ENCODE peak calls at places on chromosome 6, in nine cellular contexts. X, N, P, J, D, I, B, R and H are unnamed samples.

GRCh38 chr6:45595010-45595851 is 217.5 kb upstream of the SUPT3H start:
- DNase-seq in J (no peak), B (no peak), P (no peak), D (no peak), I (no peak), N (no peak), X (no peak), R (no peak), H (no peak)

GRCh38 chr6:125596020-125596419 is 153.4 kb upstream of the HEY2 start:
- DNase-seq in I (no peak), J (no peak), R (no peak), B (no peak), P (peak; percentile 32), N (peak; percentile 24), D (no peak), X (no peak), H (no peak)

GRCh38 chr6:52020961-52021570 is 66.3 kb downstream of the PKHD1 start:
- DNase-seq in J (no peak), I (no peak), P (no peak), X (no peak), R (no peak), D (peak; percentile 53), B (peak; percentile 2), N (peak; percentile 14), H (no peak)

GRCh38 chr6:30988209-30988825 is 4.8 kb downstream of the MUC21 start:
- DNase-seq in D (no peak), R (no peak), X (no peak), I (no peak), B (no peak), P (no peak), J (no peak), N (no peak), H (no peak)

GRCh38 chr6:62652692-62653328 is 366.8 kb upstream of the KHDRBS2 start:
- DNase-seq in D (peak; percentile 55), I (no peak), J (peak; percentile 6), B (no peak), N (no peak), X (no peak), P (no peak), R (no peak), H (no peak)

GRCh38 chr6:53179961-53180651 is 31.5 kb upstream of the GCM1 start:
- DNase-seq in X (peak; percentile 15), R (no peak), I (peak; percentile 77), B (peak; percentile 74), D (no peak), N (no peak), P (peak; percentile 25), J (no peak), H (no peak)

GRCh38 chr6:137728386-137729349 is 138.4 kb upstream of the TNFAIP3 start:
- DNase-seq in J (no peak), P (no peak), N (no peak), X (no peak), B (no peak), D (no peak), R (no peak), I (no peak), H (no peak)

GRCh38 chr6:56539503-56540105 is 103.1 kb downstream of the DST start:
- DNase-seq in R (no peak), N (no peak), D (no peak), X (no peak), B (no peak), I (no peak), J (no peak), P (no peak), H (no peak)

GRCh38 chr6:150091466-150091865 is 22.5 kb upstream of the ULBP3 start:
- DNase-seq in D (no peak), N (no peak), I (no peak), R (no peak), P (no peak), J (no peak), B (no peak), X (no peak), H (no peak)

GRCh38 chr6:63521475-63522210 is 50.6 kb upstream of the LOC128125822 start:
- DNase-seq in X (no peak), R (no peak), J (no peak), I (no peak), P (no peak), N (no peak), B (no peak), D (no peak), H (no peak)

GRCh38 chr6:132797975-132798819 is at the start of gene SLC18B1:
- DNase-seq in R (peak; percentile 32), J (peak; percentile 77), I (peak; percentile 92), B (peak; percentile 55), N (no peak), D (peak; percentile 84), P (no peak), X (peak; percentile 49), H (peak; percentile 75)

GRCh38 chr6:26351544-26351953 is 13.4 kb upstream of the BTN3A2 start:
- DNase-seq in N (peak; percentile 43), J (no peak), R (no peak), D (no peak), P (no peak), I (no peak), B (no peak), X (no peak), H (no peak)

GRCh38 chr6:26240157-26240980 is 124.6 kb upstream of the BTN3A2 start:
- DNase-seq in B (peak; percentile 71), X (peak; percentile 81), R (peak; percentile 50), D (peak; percentile 94), I (peak; percentile 91), N (no peak), P (no peak), J (peak; percentile 50), H (peak; percentile 51)

GRCh38 chr6:137705166-137706064 is 161.6 kb upstream of the TNFAIP3 start:
- DNase-seq in D (peak; percentile 73), J (peak; percentile 68), X (peak; percentile 76), R (peak; percentile 57), P (no peak), N (peak; percentile 79), B (peak; percentile 53), I (peak; percentile 90), H (peak; percentile 88)

GRCh38 chr6:44237021-44237812 is 9.7 kb upstream of the HSP90AB1 start:
- DNase-seq in D (peak; percentile 92), B (no peak), X (peak; percentile 86), J (peak; percentile 68), I (peak; percentile 92), N (peak; percentile 94), P (peak; percentile 75), R (peak; percentile 72), H (peak; percentile 55)

GRCh38 chr6:37783025-37783825 is 36.3 kb upstream of the ZFAND3 start:
- DNase-seq in B (no peak), I (no peak), J (peak; percentile 61), P (peak; percentile 72), D (peak; percentile 82), R (no peak), N (no peak), X (peak; percentile 15), H (no peak)

GRCh38 chr6:105135056-105135455 is 44.8 kb downstream of the POPDC3 start:
- DNase-seq in R (no peak), I (no peak), P (no peak), D (peak; percentile 36), J (no peak), B (no peak), X (no peak), N (no peak), H (no peak)

GRCh38 chr6:125363010-125363359 is 61.2 kb upstream of the HDDC2 start:
- DNase-seq in J (peak; percentile 49), X (no peak), P (no peak), R (no peak), I (no peak), N (no peak), B (no peak), D (peak; percentile 82), H (no peak)

GRCh38 chr6:170271771-170272314 is 19.0 kb downstream of the DLL1 start:
- DNase-seq in D (no peak), R (peak; percentile 59), X (peak; percentile 75), J (no peak), I (peak; percentile 93), P (no peak), B (peak; percentile 75), N (peak; percentile 12), H (no peak)

GRCh38 chr6:68834561-68834960 is 199.5 kb downstream of the ADGRB3 start:
- DNase-seq in X (no peak), J (no peak), I (no peak), R (no peak), B (no peak), D (no peak), P (peak; percentile 63), N (no peak), H (no peak)

GRCh38 chr6:48080227-48081009 is 30.6 kb downstream of the PTCHD4 start:
- DNase-seq in X (no peak), B (no peak), J (no peak), D (no peak), I (no peak), R (no peak), P (no peak), N (no peak), H (no peak)

GRCh38 chr6:139474145-139475108 is 100.0 kb upstream of the CITED2 start:
- DNase-seq in I (peak; percentile 48), B (no peak), X (no peak), R (no peak), P (peak; percentile 86), J (peak; percentile 33), N (no peak), D (peak; percentile 54), H (no peak)

GRCh38 chr6:35295036-35295435 is 2.6 kb upstream of the DEF6 start:
- DNase-seq in X (no peak), B (no peak), D (no peak), R (no peak), P (no peak), J (no peak), N (no peak), I (no peak), H (no peak)

GRCh38 chr6:129195666-129196065 is 312.7 kb downstream of the LAMA2 start:
- DNase-seq in I (no peak), P (no peak), N (no peak), D (peak; percentile 48), J (no peak), X (no peak), R (no peak), B (no peak), H (no peak)

GRCh38 chr6:99614430-99615161 is 8.0 kb downstream of the PRDM13 start:
- DNase-seq in R (no peak), X (peak; percentile 44), J (peak; percentile 47), P (peak; percentile 32), I (peak; percentile 79), B (no peak), D (peak; percentile 83), N (no peak), H (no peak)

GRCh38 chr6:39296745-39297640 is 17.2 kb downstream of the KCNK17 start:
- DNase-seq in N (no peak), X (no peak), B (no peak), I (no peak), D (no peak), R (no peak), J (no peak), P (no peak), H (no peak)

GRCh38 chr6:67630146-67630545 is 1004.9 kb upstream of the ADGRB3 start:
- DNase-seq in X (no peak), R (no peak), P (no peak), D (no peak), I (no peak), N (no peak), J (peak; percentile 5), B (no peak), H (no peak)

GRCh38 chr6:158648682-158649131 is 1.1 kb upstream of the SYTL3 start:
- DNase-seq in X (peak; percentile 56), D (no peak), B (no peak), J (no peak), I (no peak), P (no peak), R (no peak), N (no peak), H (peak; percentile 76)

GRCh38 chr6:166467436-166468000 is 84.8 kb upstream of the MPC1 start:
- DNase-seq in I (no peak), D (no peak), X (no peak), P (no peak), B (no peak), R (no peak), J (no peak), N (no peak), H (no peak)

GRCh38 chr6:100664274-100665040 is 199.7 kb upstream of the SIM1 start:
- DNase-seq in B (peak; percentile 14), N (peak; percentile 59), P (no peak), D (peak; percentile 66), I (no peak), J (peak; percentile 9), X (no peak), R (no peak), H (no peak)

GRCh38 chr6:163813979-163814493 is 399.5 kb downstream of the QKI start:
- DNase-seq in I (no peak), D (no peak), B (no peak), P (no peak), N (no peak), X (no peak), R (no peak), J (no peak), H (no peak)